ENCODE peak calls at places on chromosomes 3 and 15, in nine cellular contexts. F is mucosa of descending colon, U is WTC11, I is NCI-H345, O is breast epithelium, Z is RCC 7860, J is GM06990, P is choroid plexus epithelial cell, X is endothelial cell of umbilical vein. H is an unnamed sample.
A peak's percentile ranks its signal among the peaks of the same experiment; 100 is the strongest.

GRCh38 chr3:122609798-122610559 is 32.5 kb downstream of the PARP15 start:
- DNase-seq in F (no peak), U (no peak), I (no peak), O (no peak), Z (peak; percentile 84), J (peak; percentile 78), P (peak; percentile 88), X (peak; percentile 67), H (peak; percentile 54)

GRCh38 chr3:141379250-141379872 is 11.1 kb downstream of the ZBTB38 start:
- DNase-seq in F (no peak), U (no peak), I (no peak), O (no peak), Z (no peak), J (peak; percentile 86), P (no peak), X (no peak), H (no peak)

GRCh38 chr15:28890711-28891495 is 5.1 kb downstream of the APBA2 start:
- DNase-seq in F (no peak), U (no peak), I (no peak), O (no peak), Z (no peak), J (no peak), P (peak; percentile 67), X (no peak), H (no peak)

GRCh38 chr3:10015476-10015904 is 10.7 kb upstream of the FANCD2 start:
- DNase-seq in F (peak; percentile 71), U (no peak), I (no peak), O (peak; percentile 86), Z (peak; percentile 77), J (no peak), P (peak; percentile 99), X (peak; percentile 91), H (peak; percentile 97)

GRCh38 chr3:127488141-127488672 is 102.3 kb downstream of the TPRA1 start:
- DNase-seq in F (no peak), U (no peak), I (no peak), O (no peak), Z (no peak), J (no peak), P (no peak), X (no peak), H (no peak)

GRCh38 chr3:140931016-140931454 is 10.6 kb upstream of the SLC25A36 start:
- DNase-seq in F (peak; percentile 18), U (peak; percentile 52), I (no peak), O (no peak), Z (no peak), J (no peak), P (no peak), X (no peak), H (no peak)

GRCh38 chr3:58526124-58526957 is 10.6 kb downstream of the ACOX2 start:
- DNase-seq in F (no peak), U (no peak), I (peak; percentile 33), O (no peak), Z (peak; percentile 68), J (no peak), P (peak; percentile 95), X (peak; percentile 58), H (peak; percentile 72)

GRCh38 chr15:39624806-39625205 is 43.9 kb downstream of the THBS1 start:
- DNase-seq in F (peak; percentile 71), U (no peak), I (no peak), O (peak; percentile 69), Z (peak; percentile 75), J (peak; percentile 28), P (peak; percentile 97), X (peak; percentile 98), H (peak; percentile 72)

GRCh38 chr3:197196192-197196591 is 102.2 kb downstream of the DLG1 start:
- DNase-seq in F (no peak), U (no peak), I (no peak), O (no peak), Z (no peak), J (no peak), P (no peak), X (no peak), H (no peak)

H was measured in AG04450.